ENCODE peak calls at places on chromosome 15, in seven cellular contexts. One of them, this sample, is unnamed.
A peak's percentile ranks its signal among the peaks of the same experiment; 100 is the strongest.

GRCh38 chr15:56678562-56678961 is 54.7 kb downstream of the ZNF280D start:
- DNase-seq in iris pigment epithelial cell: no peak
- DNase-seq in bronchial epithelial cell: no peak
- DNase-seq in IMR-90: no peak
- DNase-seq in activated CD4-positive, alpha-beta T cell treated with anti-CD3 and anti-CD28 coated beads, Interleukin-2, amount 50 U/mL, for 1 hour: no peak
- DNase-seq in stimulated activated CD4-positive, alpha-beta T cell treated with anti-CD3 and anti-CD28 coated beads, Interleukin-1b, Interleukin-23, amount 100 ng/mL, for 4 hours: no peak
- DNase-seq in AG04450: no peak
- DNase-seq in this sample: no peak

GRCh38 chr15:41276821-41277220 is 45.8 kb downstream of the CHP1 start:
- DNase-seq in iris pigment epithelial cell: no peak
- DNase-seq in bronchial epithelial cell: peak; percentile 29
- DNase-seq in activated CD4-positive, alpha-beta T cell treated with anti-CD3 and anti-CD28 coated beads, Interleukin-2, amount 50 U/mL, for 1 hour: no peak
- DNase-seq in stimulated activated CD4-positive, alpha-beta T cell treated with anti-CD3 and anti-CD28 coated beads, Interleukin-1b, Interleukin-23, amount 100 ng/mL, for 4 hours: no peak
- DNase-seq in AG04450: no peak
- DNase-seq in IMR-90: no peak
- DNase-seq in this sample: no peak

GRCh38 chr15:64092864-64093626 is 593 bp downstream of the CIAO2A start:
- DNase-seq in iris pigment epithelial cell: peak; percentile 83
- DNase-seq in stimulated activated CD4-positive, alpha-beta T cell treated with anti-CD3 and anti-CD28 coated beads, Interleukin-1b, Interleukin-23, amount 100 ng/mL, for 4 hours: peak; percentile 7
- DNase-seq in activated CD4-positive, alpha-beta T cell treated with anti-CD3 and anti-CD28 coated beads, Interleukin-2, amount 50 U/mL, for 1 hour: peak; percentile 25
- DNase-seq in AG04450: no peak
- DNase-seq in bronchial epithelial cell: no peak
- DNase-seq in IMR-90: peak; percentile 64
- DNase-seq in this sample: peak; percentile 69

GRCh38 chr15:60708684-60709083 is 229.7 kb upstream of the ICE2 start:
- DNase-seq in bronchial epithelial cell: no peak
- DNase-seq in activated CD4-positive, alpha-beta T cell treated with anti-CD3 and anti-CD28 coated beads, Interleukin-2, amount 50 U/mL, for 1 hour: no peak
- DNase-seq in stimulated activated CD4-positive, alpha-beta T cell treated with anti-CD3 and anti-CD28 coated beads, Interleukin-1b, Interleukin-23, amount 100 ng/mL, for 4 hours: no peak
- DNase-seq in AG04450: peak; percentile 91
- DNase-seq in iris pigment epithelial cell: peak; percentile 99
- DNase-seq in IMR-90: peak; percentile 99
- DNase-seq in this sample: no peak

GRCh38 chr15:66580643-66581042 is 14.8 kb upstream of the LCTL start:
- DNase-seq in AG04450: no peak
- DNase-seq in activated CD4-positive, alpha-beta T cell treated with anti-CD3 and anti-CD28 coated beads, Interleukin-2, amount 50 U/mL, for 1 hour: no peak
- DNase-seq in bronchial epithelial cell: no peak
- DNase-seq in iris pigment epithelial cell: peak; percentile 41
- DNase-seq in IMR-90: peak; percentile 34
- DNase-seq in stimulated activated CD4-positive, alpha-beta T cell treated with anti-CD3 and anti-CD28 coated beads, Interleukin-1b, Interleukin-23, amount 100 ng/mL, for 4 hours: no peak
- DNase-seq in this sample: no peak

GRCh38 chr15:85443593-85444328 is 63.4 kb downstream of the AKAP13 start:
- DNase-seq in IMR-90: peak; percentile 33
- DNase-seq in iris pigment epithelial cell: peak; percentile 75
- DNase-seq in bronchial epithelial cell: peak; percentile 96
- DNase-seq in activated CD4-positive, alpha-beta T cell treated with anti-CD3 and anti-CD28 coated beads, Interleukin-2, amount 50 U/mL, for 1 hour: no peak
- DNase-seq in AG04450: no peak
- DNase-seq in stimulated activated CD4-positive, alpha-beta T cell treated with anti-CD3 and anti-CD28 coated beads, Interleukin-1b, Interleukin-23, amount 100 ng/mL, for 4 hours: no peak
- DNase-seq in this sample: peak; percentile 89

GRCh38 chr15:74129411-74130088 is 836 bp upstream of the ISLR2 start:
- DNase-seq in IMR-90: no peak
- DNase-seq in activated CD4-positive, alpha-beta T cell treated with anti-CD3 and anti-CD28 coated beads, Interleukin-2, amount 50 U/mL, for 1 hour: no peak
- DNase-seq in AG04450: no peak
- DNase-seq in bronchial epithelial cell: no peak
- DNase-seq in stimulated activated CD4-positive, alpha-beta T cell treated with anti-CD3 and anti-CD28 coated beads, Interleukin-1b, Interleukin-23, amount 100 ng/mL, for 4 hours: no peak
- DNase-seq in iris pigment epithelial cell: no peak
- DNase-seq in this sample: no peak

GRCh38 chr15:49037546-49037940 is 8.7 kb downstream of the SECISBP2L start:
- DNase-seq in iris pigment epithelial cell: peak; percentile 34
- DNase-seq in AG04450: no peak
- DNase-seq in stimulated activated CD4-positive, alpha-beta T cell treated with anti-CD3 and anti-CD28 coated beads, Interleukin-1b, Interleukin-23, amount 100 ng/mL, for 4 hours: no peak
- DNase-seq in bronchial epithelial cell: no peak
- DNase-seq in activated CD4-positive, alpha-beta T cell treated with anti-CD3 and anti-CD28 coated beads, Interleukin-2, amount 50 U/mL, for 1 hour: no peak
- DNase-seq in IMR-90: no peak
- DNase-seq in this sample: no peak

GRCh38 chr15:59885832-59886231 is 118.3 kb upstream of the FOXB1 start:
- DNase-seq in stimulated activated CD4-positive, alpha-beta T cell treated with anti-CD3 and anti-CD28 coated beads, Interleukin-1b, Interleukin-23, amount 100 ng/mL, for 4 hours: no peak
- DNase-seq in IMR-90: no peak
- DNase-seq in bronchial epithelial cell: peak; percentile 94
- DNase-seq in iris pigment epithelial cell: no peak
- DNase-seq in AG04450: no peak
- DNase-seq in activated CD4-positive, alpha-beta T cell treated with anti-CD3 and anti-CD28 coated beads, Interleukin-2, amount 50 U/mL, for 1 hour: no peak
- DNase-seq in this sample: peak; percentile 98

This sample was measured in NCI-H82.